ENCODE peak calls at places on chromosomes 7 and 10, in five cellular contexts. N, H, M, B and D are unnamed samples.
A peak's percentile ranks its signal among the peaks of the same experiment; 100 is the strongest.

GRCh38 chr7:46747222-46747621 is 826.1 kb upstream of the IGFBP3 start:
- DNase-seq in N (no peak), H (no peak), M (no peak), B (no peak), D (no peak)

GRCh38 chr7:24419070-24419469 is 135.1 kb downstream of the NPY start:
- DNase-seq in B (no peak), M (no peak), H (peak; percentile 80), N (no peak), D (no peak)

GRCh38 chr7:101362334-101363195 is at the start of gene COL26A1:
- DNase-seq in H (no peak), B (no peak), N (no peak), M (peak; percentile 81), D (no peak)

GRCh38 chr7:5424689-5425506 is 1.3 kb upstream of the TNRC18 start:
- DNase-seq in B (no peak), M (no peak), H (no peak), N (no peak), D (no peak)

GRCh38 chr10:102704915-102705314 is 9.3 kb downstream of the ARL3 start:
- DNase-seq in B (no peak), H (no peak), M (no peak), N (no peak), D (no peak)

GRCh38 chr7:1899951-1900762 is 230.1 kb downstream of the ELFN1 start:
- DNase-seq in H (no peak), B (no peak), M (peak; percentile 14), N (no peak), D (no peak)

GRCh38 chr10:28246023-28246422 is 56.8 kb downstream of the MPP7 start:
- DNase-seq in H (no peak), M (no peak), N (no peak), B (no peak), D (no peak)

GRCh38 chr10:6643962-6644361 is 63.9 kb upstream of the PRKCQ start:
- DNase-seq in B (no peak), N (no peak), M (no peak), H (no peak), D (no peak)

GRCh38 chr7:463362-464176 is 56.1 kb downstream of the PDGFA start:
- DNase-seq in N (no peak), H (no peak), M (no peak), B (no peak), D (no peak)

GRCh38 chr10:16470747-16471146 is 33.9 kb downstream of the PTER start:
- DNase-seq in B (no peak), N (no peak), M (no peak), H (no peak), D (no peak)

GRCh38 chr10:86872757-86873156 is 84.7 kb downstream of the MMRN2 start:
- DNase-seq in B (no peak), N (no peak), M (no peak), H (no peak), D (no peak)

GRCh38 chr10:1416456-1417037 is 320.8 kb downstream of the ADARB2 start:
- DNase-seq in H (no peak), N (no peak), M (no peak), B (no peak), D (no peak)

GRCh38 chr7:2611921-2612320 is 19.9 kb upstream of the TTYH3 start:
- DNase-seq in M (no peak), N (no peak), B (no peak), H (no peak), D (no peak)

GRCh38 chr10:27474741-27475140 is 29.4 kb upstream of the RAB18 start:
- DNase-seq in M (no peak), H (no peak), B (no peak), N (no peak), D (no peak)

GRCh38 chr10:118742787-118743186 is 12.0 kb downstream of the CACUL1 start:
- DNase-seq in N (no peak), H (no peak), B (peak; percentile 65), M (no peak), D (no peak)

GRCh38 chr7:84083846-84084245 is 110.7 kb downstream of the SEMA3A start:
- DNase-seq in B (no peak), M (no peak), N (no peak), H (no peak), D (no peak)

GRCh38 chr10:10208156-10208555 is 809.5 kb upstream of the CELF2 start:
- DNase-seq in M (no peak), H (no peak), N (no peak), B (no peak), D (no peak)

GRCh38 chr10:36385693-36386092 is 739.7 kb upstream of the ANKRD30A start:
- DNase-seq in M (no peak), H (no peak), B (no peak), N (no peak), D (no peak)

GRCh38 chr10:79400567-79401004 is 44.8 kb downstream of the ZCCHC24 start:
- DNase-seq in M (peak; percentile 74), N (no peak), H (peak; percentile 47), B (no peak), D (no peak)

GRCh38 chr7:69430502-69431145 is 167.7 kb upstream of the AUTS2 start:
- DNase-seq in B (no peak), H (peak; percentile 49), N (no peak), M (no peak), D (no peak)

GRCh38 chr10:3419719-3420495 is 247.3 kb upstream of the PITRM1 start:
- DNase-seq in M (no peak), B (no peak), N (no peak), H (no peak), D (no peak)